ENCODE peak calls at places on chromosomes 11 and 22, in eight cellular contexts. V is substantia nigra, U is left ventricle myocardium inferior, A is omental fat pad, O is HFF-Myc, J is astrocyte of the spinal cord, L is T follicular helper cell, R is DMS153. W is an unnamed sample.

GRCh38 chr11:74232316-74232950 is 61.3 kb downstream of the PPME1 start:
- DNase-seq in V (no peak), U (no peak), A (no peak), O (no peak), J (no peak), L (peak), R (no peak), W (no peak)

GRCh38 chr11:11027271-11027670 is 169.4 kb upstream of the ZBED5 start:
- DNase-seq in V (no peak), U (no peak), A (no peak), O (no peak), J (peak), L (no peak), R (no peak), W (peak)

GRCh38 chr22:20909543-20910303 is 7.5 kb upstream of the CRKL start:
- DNase-seq in V (no peak), U (no peak), A (no peak), O (no peak), J (no peak), L (no peak), R (no peak), W (no peak)

GRCh38 chr22:47126344-47126811 is 363.9 kb downstream of the TBC1D22A start:
- DNase-seq in V (no peak), U (peak), A (no peak), O (no peak), J (no peak), L (no peak), R (no peak), W (no peak)

GRCh38 chr11:78444726-78445125 is 27.1 kb upstream of the GAB2 start:
- DNase-seq in V (no peak), U (no peak), A (no peak), O (no peak), J (no peak), L (no peak), R (no peak), W (no peak)

GRCh38 chr22:23113847-23114720 is 27.7 kb downstream of the RSPH14 start:
- DNase-seq in V (peak), U (no peak), A (no peak), O (no peak), J (no peak), L (no peak), R (no peak), W (no peak)

GRCh38 chr11:120667281-120667680 is 155.7 kb downstream of the GRIK4 start:
- DNase-seq in V (no peak), U (peak), A (no peak), O (no peak), J (no peak), L (no peak), R (no peak), W (no peak)

GRCh38 chr22:50314455-50315288 is 7.2 kb upstream of the PLXNB2 start:
- DNase-seq in V (no peak), U (peak), A (no peak), O (no peak), J (no peak), L (peak), R (no peak), W (no peak)

GRCh38 chr11:67283490-67283963 is 5.6 kb upstream of the ANKRD13D start:
- DNase-seq in V (no peak), U (peak), A (no peak), O (no peak), J (no peak), L (no peak), R (no peak), W (no peak)

GRCh38 chr22:45518580-45518991 is 15.9 kb downstream of the FBLN1 start:
- DNase-seq in V (no peak), U (no peak), A (no peak), O (no peak), J (peak), L (no peak), R (no peak), W (no peak)

GRCh38 chr11:18617688-18618340 is 16.3 kb downstream of the SPTY2D1 start:
- DNase-seq in V (no peak), U (no peak), A (no peak), O (no peak), J (peak), L (no peak), R (no peak), W (no peak)

GRCh38 chr11:6693342-6694228 is 10.4 kb upstream of the MRPL17 start:
- DNase-seq in V (no peak), U (no peak), A (peak), O (peak), J (peak), L (peak), R (no peak), W (no peak)

GRCh38 chr11:122424636-122425035 is 230.9 kb upstream of the UBASH3B start:
- DNase-seq in V (no peak), U (no peak), A (no peak), O (no peak), J (no peak), L (no peak), R (no peak), W (no peak)

GRCh38 chr22:40416267-40416570 is 45.8 kb downstream of the SGSM3 start:
- DNase-seq in V (no peak), U (no peak), A (no peak), O (no peak), J (no peak), L (no peak), R (no peak), W (no peak)

GRCh38 chr11:111982019-111982464 is 43.2 kb upstream of the DLAT start:
- DNase-seq in V (peak), U (no peak), A (no peak), O (no peak), J (peak), L (peak), R (peak), W (peak)

GRCh38 chr11:10659339-10660216 is 34.0 kb downstream of the IRAG1 start:
- DNase-seq in V (no peak), U (no peak), A (no peak), O (peak), J (peak), L (no peak), R (no peak), W (peak)

GRCh38 chr22:37634505-37635002 is 4.9 kb upstream of the SH3BP1 start:
- DNase-seq in V (no peak), U (no peak), A (no peak), O (no peak), J (peak), L (no peak), R (no peak), W (no peak)

GRCh38 chr11:75790986-75791385 is 22.4 kb downstream of the DGAT2 start:
- DNase-seq in V (no peak), U (no peak), A (no peak), O (no peak), J (no peak), L (no peak), R (no peak), W (no peak)

W was measured in RWPE1.